ENCODE peak calls at places on chromosomes 7 and 10, in five cellular contexts. U, N, Z, D and K are unnamed samples.

GRCh38 chr7:123054357-123055133 is 59.0 kb upstream of the TAS2R16 start:
- DNase-seq in Z (no peak), D (peak; percentile 18), U (no peak), N (no peak), K (no peak)

GRCh38 chr7:45623740-45624391 is 49.7 kb downstream of the ADCY1 start:
- DNase-seq in U (no peak), D (no peak), N (no peak), Z (no peak), K (no peak)

GRCh38 chr7:100220833-100221718 is 1.3 kb downstream of the PVRIG start:
- DNase-seq in Z (no peak), U (peak; percentile 93), D (no peak), N (peak; percentile 76), K (no peak)

GRCh38 chr10:7045891-7046599 is 364.8 kb downstream of the SFMBT2 start:
- DNase-seq in N (no peak), D (no peak), U (no peak), Z (no peak), K (no peak)

GRCh38 chr10:92640110-92640509 is 47.2 kb downstream of the KIF11 start:
- DNase-seq in U (no peak), Z (peak; percentile 68), D (no peak), N (no peak), K (no peak)

GRCh38 chr7:81415181-81415580 is 354.7 kb downstream of the HGF start:
- DNase-seq in N (no peak), U (no peak), Z (no peak), D (no peak), K (no peak)

GRCh38 chr10:52308251-52309031 is 5.6 kb upstream of the DKK1 start:
- DNase-seq in Z (peak; percentile 60), U (peak; percentile 14), D (peak; percentile 74), N (no peak), K (no peak)

GRCh38 chr10:43225004-43225786 is 41.7 kb downstream of the RASGEF1A start:
- DNase-seq in N (no peak), Z (no peak), U (no peak), D (no peak), K (no peak)

GRCh38 chr10:48981310-48981907 is 41.8 kb upstream of the LRRC18 start:
- DNase-seq in N (no peak), U (peak; percentile 45), D (peak; percentile 69), Z (no peak), K (peak; percentile 55)

GRCh38 chr7:117993377-117994003 is 120.2 kb upstream of the CTTNBP2 start:
- DNase-seq in U (peak; percentile 8), D (peak; percentile 47), Z (no peak), N (no peak), K (no peak)

GRCh38 chr10:129703287-129704137 is 236.5 kb downstream of the MGMT start:
- DNase-seq in Z (no peak), N (no peak), D (no peak), U (no peak), K (no peak)

GRCh38 chr10:90959826-90960225 is 38.9 kb upstream of the ANKRD1 start:
- DNase-seq in N (no peak), D (no peak), Z (no peak), U (no peak), K (no peak)

GRCh38 chr7:5296627-5297226 is 14.0 kb downstream of the SLC29A4 start:
- DNase-seq in Z (no peak), N (peak; percentile 49), D (no peak), U (peak; percentile 71), K (no peak)

GRCh38 chr10:24722676-24723385 is 856 bp downstream of the ARHGAP21 start:
- DNase-seq in N (no peak), U (peak; percentile 49), D (peak; percentile 46), Z (no peak), K (peak; percentile 45)